ENCODE peak calls at places on chromosomes 7 and 10, in four cellular contexts. C is effector CD4-positive, alpha-beta T cell; A is EH; J is CD8-positive, alpha-beta memory T cell. L is an unnamed sample.

GRCh38 chr10:132411561-132412253 is 14.7 kb downstream of the PWWP2B start:
- DNase-seq in C (no peak), A (peak), J (no peak), L (no peak)

GRCh38 chr7:86407291-86407690 is 236.4 kb upstream of the GRM3 start:
- DNase-seq in C (no peak), J (no peak), A (no peak), L (no peak)

GRCh38 chr10:49751216-49751615 is 10.9 kb downstream of the OGDHL start:
- DNase-seq in C (no peak), J (no peak), A (no peak), L (no peak)

GRCh38 chr10:119896061-119896655 is 3.6 kb downstream of the SEC23IP start:
- DNase-seq in J (no peak), C (no peak), A (peak), L (peak)

GRCh38 chr10:114821915-114822770 is 563 bp downstream of the FHIP2A start:
- DNase-seq in A (no peak), C (peak), J (peak), L (peak)

GRCh38 chr10:68897336-68897741 is 3.8 kb upstream of the DDX50 start:
- DNase-seq in J (no peak), C (no peak), A (peak), L (peak)

GRCh38 chr10:112728997-112729396 is 221.1 kb upstream of the TCF7L2 start:
- DNase-seq in C (no peak), J (no peak), A (no peak), L (no peak)

GRCh38 chr10:65325913-65326312 is 1599.9 kb upstream of the LRRTM3 start:
- DNase-seq in C (no peak), J (no peak), A (no peak), L (no peak)

GRCh38 chr7:50332241-50333176 is 28.0 kb downstream of the IKZF1 start:
- DNase-seq in A (no peak), C (no peak), J (no peak), L (no peak)

GRCh38 chr10:99560277-99561126 is 27.8 kb downstream of the NKX2-3 start:
- DNase-seq in C (peak), J (peak), A (peak), L (peak)

L was measured in adipocyte.